ENCODE peak calls at places on chromosomes 3 and 15, in ten cellular contexts. One of them, this sample, is unnamed.

GRCh38 chr3:13378155-13378554 is 42.0 kb downstream of the NUP210 start:
- DNase-seq in kidney: no peak
- DNase-seq in CD4-positive, CD25-positive, alpha-beta regulatory T cell: no peak
- DNase-seq in body of pancreas: no peak
- DNase-seq in GM23248: peak; percentile 24
- DNase-seq in cardiac muscle cell: no peak
- DNase-seq in AG04449: no peak
- DNase-seq in CD8-positive, alpha-beta memory T cell: no peak
- DNase-seq in OCI-LY7: no peak
- DNase-seq in ovary: no peak
- DNase-seq in this sample: no peak

GRCh38 chr3:126900859-126901540 is 81.9 kb upstream of the PLXNA1 start:
- DNase-seq in CD8-positive, alpha-beta memory T cell: no peak
- DNase-seq in OCI-LY7: no peak
- DNase-seq in body of pancreas: no peak
- DNase-seq in ovary: no peak
- DNase-seq in cardiac muscle cell: no peak
- DNase-seq in AG04449: no peak
- DNase-seq in GM23248: no peak
- DNase-seq in kidney: no peak
- DNase-seq in CD4-positive, CD25-positive, alpha-beta regulatory T cell: no peak
- DNase-seq in this sample: no peak

GRCh38 chr3:189563841-189564563 is 67.2 kb upstream of the TP63 start:
- DNase-seq in OCI-LY7: no peak
- DNase-seq in kidney: no peak
- DNase-seq in GM23248: peak; percentile 92
- DNase-seq in AG04449: peak; percentile 78
- DNase-seq in CD4-positive, CD25-positive, alpha-beta regulatory T cell: no peak
- DNase-seq in body of pancreas: no peak
- DNase-seq in cardiac muscle cell: no peak
- DNase-seq in CD8-positive, alpha-beta memory T cell: no peak
- DNase-seq in ovary: no peak
- DNase-seq in this sample: peak; percentile 77

GRCh38 chr3:43768594-43768993 is 77.9 kb downstream of the ABHD5 start:
- DNase-seq in cardiac muscle cell: no peak
- DNase-seq in body of pancreas: no peak
- DNase-seq in ovary: no peak
- DNase-seq in CD8-positive, alpha-beta memory T cell: no peak
- DNase-seq in GM23248: peak; percentile 72
- DNase-seq in kidney: no peak
- DNase-seq in AG04449: no peak
- DNase-seq in CD4-positive, CD25-positive, alpha-beta regulatory T cell: no peak
- DNase-seq in OCI-LY7: no peak
- DNase-seq in this sample: peak; percentile 70

GRCh38 chr3:127805026-127805753 is 17.1 kb downstream of the MGLL start:
- DNase-seq in AG04449: no peak
- DNase-seq in CD8-positive, alpha-beta memory T cell: no peak
- DNase-seq in kidney: no peak
- DNase-seq in cardiac muscle cell: no peak
- DNase-seq in body of pancreas: no peak
- DNase-seq in OCI-LY7: no peak
- DNase-seq in GM23248: peak; percentile 49
- DNase-seq in ovary: no peak
- DNase-seq in CD4-positive, CD25-positive, alpha-beta regulatory T cell: no peak
- DNase-seq in this sample: no peak

GRCh38 chr3:41198526-41198925 is 779 bp upstream of the CTNNB1 start:
- DNase-seq in ovary: peak; percentile 63
- DNase-seq in GM23248: peak; percentile 36
- DNase-seq in OCI-LY7: no peak
- DNase-seq in body of pancreas: peak; percentile 45
- DNase-seq in CD4-positive, CD25-positive, alpha-beta regulatory T cell: peak; percentile 22
- DNase-seq in cardiac muscle cell: peak; percentile 60
- DNase-seq in CD8-positive, alpha-beta memory T cell: no peak
- DNase-seq in kidney: peak; percentile 82
- DNase-seq in AG04449: no peak
- DNase-seq in this sample: no peak

GRCh38 chr3:14561051-14561634 is 21.0 kb upstream of the GRIP2 start:
- DNase-seq in kidney: no peak
- DNase-seq in cardiac muscle cell: no peak
- DNase-seq in AG04449: no peak
- DNase-seq in GM23248: peak; percentile 83
- DNase-seq in CD8-positive, alpha-beta memory T cell: no peak
- DNase-seq in body of pancreas: no peak
- DNase-seq in ovary: no peak
- DNase-seq in OCI-LY7: no peak
- DNase-seq in CD4-positive, CD25-positive, alpha-beta regulatory T cell: no peak
- DNase-seq in this sample: no peak

GRCh38 chr3:55486857-55487375 is at the start of gene WNT5A:
- DNase-seq in AG04449: no peak
- DNase-seq in cardiac muscle cell: peak; percentile 78
- DNase-seq in kidney: peak; percentile 85
- DNase-seq in ovary: peak; percentile 74
- DNase-seq in CD8-positive, alpha-beta memory T cell: no peak
- DNase-seq in CD4-positive, CD25-positive, alpha-beta regulatory T cell: no peak
- DNase-seq in GM23248: peak; percentile 72
- DNase-seq in body of pancreas: peak; percentile 55
- DNase-seq in OCI-LY7: peak; percentile 78
- DNase-seq in this sample: no peak

GRCh38 chr3:42263354-42264346 is 2.3 kb downstream of the CCK start:
- DNase-seq in AG04449: no peak
- DNase-seq in GM23248: peak; percentile 51
- DNase-seq in ovary: no peak
- DNase-seq in CD4-positive, CD25-positive, alpha-beta regulatory T cell: no peak
- DNase-seq in CD8-positive, alpha-beta memory T cell: no peak
- DNase-seq in cardiac muscle cell: peak; percentile 28
- DNase-seq in OCI-LY7: no peak
- DNase-seq in body of pancreas: no peak
- DNase-seq in kidney: no peak
- DNase-seq in this sample: no peak

GRCh38 chr3:123385981-123386380 is 62.9 kb downstream of the ADCY5 start:
- DNase-seq in AG04449: no peak
- DNase-seq in CD4-positive, CD25-positive, alpha-beta regulatory T cell: no peak
- DNase-seq in body of pancreas: peak; percentile 31
- DNase-seq in kidney: peak; percentile 78
- DNase-seq in cardiac muscle cell: no peak
- DNase-seq in CD8-positive, alpha-beta memory T cell: no peak
- DNase-seq in GM23248: peak; percentile 57
- DNase-seq in OCI-LY7: no peak
- DNase-seq in ovary: peak; percentile 65
- DNase-seq in this sample: no peak

GRCh38 chr3:74630602-74631001 is 16.1 kb upstream of the CNTN3 start:
- DNase-seq in GM23248: peak; percentile 65
- DNase-seq in body of pancreas: no peak
- DNase-seq in CD4-positive, CD25-positive, alpha-beta regulatory T cell: no peak
- DNase-seq in ovary: no peak
- DNase-seq in kidney: no peak
- DNase-seq in CD8-positive, alpha-beta memory T cell: no peak
- DNase-seq in OCI-LY7: no peak
- DNase-seq in AG04449: no peak
- DNase-seq in cardiac muscle cell: no peak
- DNase-seq in this sample: no peak

GRCh38 chr3:72432271-72432670 is 416.0 kb downstream of the SHQ1 start:
- DNase-seq in CD4-positive, CD25-positive, alpha-beta regulatory T cell: no peak
- DNase-seq in OCI-LY7: no peak
- DNase-seq in CD8-positive, alpha-beta memory T cell: no peak
- DNase-seq in cardiac muscle cell: no peak
- DNase-seq in AG04449: no peak
- DNase-seq in GM23248: no peak
- DNase-seq in ovary: no peak
- DNase-seq in kidney: no peak
- DNase-seq in body of pancreas: no peak
- DNase-seq in this sample: no peak

DNA sequence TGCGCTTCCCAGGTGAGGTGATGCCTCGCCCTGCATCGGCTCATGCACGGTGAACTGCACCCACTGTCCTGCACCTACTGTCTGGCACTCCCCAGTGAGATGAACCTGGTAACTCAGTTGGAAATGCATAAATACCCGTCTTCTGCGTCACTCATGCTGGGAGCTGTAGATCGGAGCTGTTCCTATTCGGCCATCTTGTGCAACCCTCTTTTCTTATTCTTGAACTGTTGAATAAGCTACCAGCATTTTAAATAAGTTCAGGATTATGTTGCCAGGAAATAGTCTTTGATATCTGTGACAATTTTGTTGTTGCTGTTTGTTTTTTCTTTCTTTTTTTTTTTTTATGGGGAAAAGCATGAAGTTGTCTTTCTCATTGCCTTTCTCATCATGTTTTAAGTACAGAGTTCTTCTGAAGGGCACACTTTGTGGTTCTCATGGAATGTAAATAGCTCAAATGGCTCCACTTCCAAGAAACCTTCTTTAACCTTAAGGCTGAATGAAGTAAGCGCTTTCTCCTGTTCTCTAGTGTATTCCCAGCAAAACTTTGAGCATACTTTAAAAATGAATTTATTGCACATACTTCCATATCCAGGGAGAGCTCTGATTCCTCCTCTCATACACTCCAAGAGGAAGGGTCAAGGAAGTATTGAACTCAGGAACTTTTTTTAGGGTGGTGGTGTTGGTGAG is 468.0 kb upstream of the TBL1XR1 start:
- DNase-seq in CD4-positive, CD25-positive, alpha-beta regulatory T cell: no peak
- DNase-seq in ovary: no peak
- DNase-seq in CD8-positive, alpha-beta memory T cell: no peak
- DNase-seq in kidney: no peak
- DNase-seq in cardiac muscle cell: no peak
- DNase-seq in body of pancreas: no peak
- DNase-seq in GM23248: peak; percentile 10
- DNase-seq in AG04449: peak; percentile 45
- DNase-seq in OCI-LY7: no peak
- DNase-seq in this sample: peak; percentile 62
- H3K4me3 ChIP-seq in CD4-positive, CD25-positive, alpha-beta regulatory T cell: no peak overlapping the region
- H3K4me3 ChIP-seq in ovary: no peak overlapping the region
- H3K4me3 ChIP-seq in CD8-positive, alpha-beta memory T cell: no peak overlapping the region
- H3K4me3 ChIP-seq in kidney: no peak overlapping the region
- H3K4me3 ChIP-seq in cardiac muscle cell: no peak overlapping the region
- H3K4me3 ChIP-seq in body of pancreas: no peak overlapping the region
- H3K4me3 ChIP-seq in GM23248: no peak overlapping the region
- H3K4me3 ChIP-seq in AG04449: no peak overlapping the region
- H3K4me3 ChIP-seq in OCI-LY7: no peak overlapping the region
- H3K4me3 ChIP-seq in this sample: no peak overlapping the region

GRCh38 chr3:73529280-73530029 is 95.3 kb downstream of the PDZRN3 start:
- DNase-seq in kidney: no peak
- DNase-seq in ovary: no peak
- DNase-seq in body of pancreas: no peak
- DNase-seq in GM23248: peak; percentile 9
- DNase-seq in CD8-positive, alpha-beta memory T cell: no peak
- DNase-seq in OCI-LY7: no peak
- DNase-seq in AG04449: no peak
- DNase-seq in cardiac muscle cell: no peak
- DNase-seq in CD4-positive, CD25-positive, alpha-beta regulatory T cell: no peak
- DNase-seq in this sample: no peak

GRCh38 chr3:73520931-73521461 is 103.7 kb downstream of the PDZRN3 start:
- DNase-seq in cardiac muscle cell: no peak
- DNase-seq in GM23248: peak; percentile 69
- DNase-seq in ovary: no peak
- DNase-seq in CD4-positive, CD25-positive, alpha-beta regulatory T cell: no peak
- DNase-seq in AG04449: no peak
- DNase-seq in OCI-LY7: no peak
- DNase-seq in body of pancreas: no peak
- DNase-seq in kidney: no peak
- DNase-seq in CD8-positive, alpha-beta memory T cell: no peak
- DNase-seq in this sample: peak; percentile 67

GRCh38 chr3:73521936-73522335 is 102.8 kb downstream of the PDZRN3 start:
- DNase-seq in GM23248: peak; percentile 41
- DNase-seq in CD4-positive, CD25-positive, alpha-beta regulatory T cell: no peak
- DNase-seq in AG04449: no peak
- DNase-seq in cardiac muscle cell: no peak
- DNase-seq in OCI-LY7: no peak
- DNase-seq in kidney: no peak
- DNase-seq in ovary: no peak
- DNase-seq in body of pancreas: no peak
- DNase-seq in CD8-positive, alpha-beta memory T cell: no peak
- DNase-seq in this sample: no peak

GRCh38 chr3:73525591-73525990 is 99.2 kb downstream of the PDZRN3 start:
- DNase-seq in CD4-positive, CD25-positive, alpha-beta regulatory T cell: no peak
- DNase-seq in kidney: no peak
- DNase-seq in AG04449: no peak
- DNase-seq in OCI-LY7: no peak
- DNase-seq in GM23248: no peak
- DNase-seq in ovary: no peak
- DNase-seq in body of pancreas: no peak
- DNase-seq in cardiac muscle cell: no peak
- DNase-seq in CD8-positive, alpha-beta memory T cell: no peak
- DNase-seq in this sample: no peak

GRCh38 chr3:73523661-73524060 is 101.1 kb downstream of the PDZRN3 start:
- DNase-seq in kidney: no peak
- DNase-seq in GM23248: no peak
- DNase-seq in AG04449: no peak
- DNase-seq in cardiac muscle cell: no peak
- DNase-seq in body of pancreas: no peak
- DNase-seq in CD8-positive, alpha-beta memory T cell: no peak
- DNase-seq in CD4-positive, CD25-positive, alpha-beta regulatory T cell: no peak
- DNase-seq in ovary: no peak
- DNase-seq in OCI-LY7: no peak
- DNase-seq in this sample: no peak
- H3K4me3 ChIP-seq in kidney: no peak overlapping the region
- H3K4me3 ChIP-seq in GM23248: no peak overlapping the region
- H3K4me3 ChIP-seq in AG04449: no peak overlapping the region
- H3K4me3 ChIP-seq in cardiac muscle cell: no peak overlapping the region
- H3K4me3 ChIP-seq in body of pancreas: no peak overlapping the region
- H3K4me3 ChIP-seq in CD8-positive, alpha-beta memory T cell: no peak overlapping the region
- H3K4me3 ChIP-seq in CD4-positive, CD25-positive, alpha-beta regulatory T cell: no peak overlapping the region
- H3K4me3 ChIP-seq in ovary: no peak overlapping the region
- H3K4me3 ChIP-seq in OCI-LY7: no peak overlapping the region
- H3K4me3 ChIP-seq in this sample: no peak overlapping the region

DNA sequence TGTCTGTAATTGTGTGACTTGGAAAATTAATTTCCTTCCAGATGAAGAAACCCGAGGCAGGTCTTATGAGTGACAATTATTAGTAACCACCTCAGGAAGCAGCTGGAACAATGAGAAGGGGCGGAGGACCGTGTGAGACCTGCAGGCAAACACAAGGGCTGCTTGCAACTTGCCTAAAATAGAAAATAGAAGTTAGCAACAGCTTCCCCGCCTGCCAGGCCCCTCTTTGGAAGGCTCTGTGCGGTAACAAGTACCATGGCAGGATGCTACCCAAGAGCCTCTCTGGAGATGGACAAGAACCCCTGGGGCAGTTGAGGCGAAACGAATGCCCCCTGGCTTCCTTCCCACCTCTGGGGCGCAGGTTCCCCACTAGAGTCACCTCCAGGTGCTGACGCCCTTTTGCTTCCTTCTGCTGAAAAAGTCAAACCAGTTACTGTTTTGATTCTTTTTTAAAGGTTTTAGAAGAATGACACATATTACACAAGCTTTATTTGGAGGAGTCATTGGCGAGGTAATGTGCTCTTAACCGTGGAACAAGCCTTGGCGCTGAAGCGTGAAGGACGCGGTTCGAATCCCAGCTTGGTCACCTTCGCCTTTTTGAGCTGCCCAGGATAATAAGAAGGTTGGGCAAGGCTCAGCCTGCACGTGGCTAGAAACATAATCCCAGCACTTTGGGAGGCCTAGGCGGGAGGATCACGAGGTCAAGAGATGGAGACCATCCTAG is 47.0 kb upstream of the SYNM start:
- DNase-seq in CD8-positive, alpha-beta memory T cell: no peak
- DNase-seq in kidney: no peak
- DNase-seq in CD4-positive, CD25-positive, alpha-beta regulatory T cell: no peak
- DNase-seq in body of pancreas: no peak
- DNase-seq in AG04449: no peak
- DNase-seq in ovary: peak; percentile 40
- DNase-seq in GM23248: no peak
- DNase-seq in OCI-LY7: no peak
- DNase-seq in cardiac muscle cell: peak; percentile 30
- DNase-seq in this sample: no peak
- H3K4me3 ChIP-seq in CD8-positive, alpha-beta memory T cell: no peak overlapping the region
- H3K4me3 ChIP-seq in kidney: no peak overlapping the region
- H3K4me3 ChIP-seq in CD4-positive, CD25-positive, alpha-beta regulatory T cell: no peak overlapping the region
- H3K4me3 ChIP-seq in body of pancreas: no peak overlapping the region
- H3K4me3 ChIP-seq in AG04449: no peak overlapping the region
- H3K4me3 ChIP-seq in ovary: no peak overlapping the region
- H3K4me3 ChIP-seq in GM23248: no peak overlapping the region
- H3K4me3 ChIP-seq in OCI-LY7: no peak overlapping the region
- H3K4me3 ChIP-seq in cardiac muscle cell: no peak overlapping the region
- H3K4me3 ChIP-seq in this sample: no peak overlapping the region

GRCh38 chr3:58052373-58053273 is 44.4 kb downstream of the FLNB start:
- DNase-seq in GM23248: peak; percentile 97
- DNase-seq in OCI-LY7: no peak
- DNase-seq in CD4-positive, CD25-positive, alpha-beta regulatory T cell: no peak
- DNase-seq in AG04449: no peak
- DNase-seq in ovary: peak; percentile 87
- DNase-seq in kidney: peak; percentile 87
- DNase-seq in body of pancreas: peak; percentile 70
- DNase-seq in CD8-positive, alpha-beta memory T cell: no peak
- DNase-seq in cardiac muscle cell: no peak
- DNase-seq in this sample: peak; percentile 92
- H3K4me3 ChIP-seq in GM23248: peak overlapping the region; percentile 24
- H3K4me3 ChIP-seq in OCI-LY7: no peak overlapping the region
- H3K4me3 ChIP-seq in CD4-positive, CD25-positive, alpha-beta regulatory T cell: no peak overlapping the region
- H3K4me3 ChIP-seq in AG04449: no peak overlapping the region
- H3K4me3 ChIP-seq in ovary: no peak overlapping the region
- H3K4me3 ChIP-seq in kidney: no peak overlapping the region
- H3K4me3 ChIP-seq in body of pancreas: no peak overlapping the region
- H3K4me3 ChIP-seq in CD8-positive, alpha-beta memory T cell: no peak overlapping the region
- H3K4me3 ChIP-seq in cardiac muscle cell: no peak overlapping the region
- H3K4me3 ChIP-seq in this sample: peak overlapping the region; percentile 10